ENCODE peak calls at places on chromosomes 1 and 21, in six cellular contexts. One of them, this sample, is unnamed.

GRCh38 chr1:151715726-151716404 is 738 bp downstream of the CELF3 start:
- DNase-seq in tibial nerve: no peak
- DNase-seq in ovary: no peak
- DNase-seq in esophagus muscularis mucosa: no peak
- DNase-seq in A549: no peak
- DNase-seq in HepG2: peak
- DNase-seq in this sample: no peak

GRCh38 chr1:186740324-186740723 is 60.1 kb upstream of the PTGS2 start:
- DNase-seq in tibial nerve: no peak
- DNase-seq in ovary: no peak
- DNase-seq in esophagus muscularis mucosa: no peak
- DNase-seq in A549: no peak
- DNase-seq in HepG2: no peak
- DNase-seq in this sample: no peak

GRCh38 chr1:3504151-3504822 is 49.8 kb downstream of the ARHGEF16 start:
- DNase-seq in tibial nerve: peak
- DNase-seq in ovary: peak
- DNase-seq in esophagus muscularis mucosa: no peak
- DNase-seq in A549: peak
- DNase-seq in HepG2: no peak
- DNase-seq in this sample: no peak

GRCh38 chr1:83845437-83846071 is 153.4 kb downstream of the TTLL7 start:
- DNase-seq in tibial nerve: peak
- DNase-seq in ovary: no peak
- DNase-seq in esophagus muscularis mucosa: no peak
- DNase-seq in A549: no peak
- DNase-seq in HepG2: peak
- DNase-seq in this sample: no peak

GRCh38 chr1:15758537-15758936 is at the start of gene FBLIM1:
- DNase-seq in tibial nerve: no peak
- DNase-seq in ovary: no peak
- DNase-seq in esophagus muscularis mucosa: no peak
- DNase-seq in A549: no peak
- DNase-seq in HepG2: no peak
- DNase-seq in this sample: no peak

GRCh38 chr1:1264026-1264425 is 9.6 kb downstream of the UBE2J2 start:
- DNase-seq in tibial nerve: no peak
- DNase-seq in ovary: no peak
- DNase-seq in esophagus muscularis mucosa: no peak
- DNase-seq in A549: no peak
- DNase-seq in HepG2: no peak
- DNase-seq in this sample: no peak

GRCh38 chr1:81678779-81679178 is 122.0 kb upstream of the ADGRL2 start:
- DNase-seq in tibial nerve: no peak
- DNase-seq in ovary: no peak
- DNase-seq in esophagus muscularis mucosa: no peak
- DNase-seq in A549: no peak
- DNase-seq in HepG2: no peak
- DNase-seq in this sample: no peak

GRCh38 chr1:23543707-23544443 is 12.8 kb upstream of the E2F2 start:
- DNase-seq in tibial nerve: no peak
- DNase-seq in ovary: no peak
- DNase-seq in esophagus muscularis mucosa: no peak
- DNase-seq in A549: no peak
- DNase-seq in HepG2: no peak
- DNase-seq in this sample: no peak

GRCh38 chr1:36322085-36322785 is 1.2 kb downstream of the EVA1B start:
- DNase-seq in tibial nerve: no peak
- DNase-seq in ovary: peak
- DNase-seq in esophagus muscularis mucosa: no peak
- DNase-seq in A549: no peak
- DNase-seq in HepG2: no peak
- DNase-seq in this sample: no peak

GRCh38 chr1:231315887-231316286 is 21.8 kb downstream of the EXOC8 start:
- DNase-seq in tibial nerve: no peak
- DNase-seq in ovary: no peak
- DNase-seq in esophagus muscularis mucosa: peak
- DNase-seq in A549: peak
- DNase-seq in HepG2: peak
- DNase-seq in this sample: peak

GRCh38 chr21:28308516-28308915 is 684.2 kb downstream of the LTN1 start:
- DNase-seq in tibial nerve: no peak
- DNase-seq in ovary: no peak
- DNase-seq in esophagus muscularis mucosa: no peak
- DNase-seq in A549: no peak
- DNase-seq in HepG2: no peak
- DNase-seq in this sample: no peak

GRCh38 chr1:30891223-30891552 is 17.4 kb downstream of the SDC3 start:
- DNase-seq in tibial nerve: no peak
- DNase-seq in ovary: no peak
- DNase-seq in esophagus muscularis mucosa: no peak
- DNase-seq in A549: no peak
- DNase-seq in HepG2: no peak
- DNase-seq in this sample: no peak

GRCh38 chr1:116804736-116805135 is 50.5 kb downstream of the CD2 start:
- DNase-seq in tibial nerve: no peak
- DNase-seq in ovary: no peak
- DNase-seq in esophagus muscularis mucosa: peak
- DNase-seq in A549: no peak
- DNase-seq in HepG2: no peak
- DNase-seq in this sample: no peak

GRCh38 chr1:41658444-41659158 is 174.1 kb upstream of the EDN2 start:
- DNase-seq in tibial nerve: no peak
- DNase-seq in ovary: no peak
- DNase-seq in esophagus muscularis mucosa: no peak
- DNase-seq in A549: no peak
- DNase-seq in HepG2: no peak
- DNase-seq in this sample: no peak

GRCh38 chr1:101235696-101236545 is 898 bp upstream of the S1PR1 start:
- DNase-seq in tibial nerve: peak
- DNase-seq in ovary: peak
- DNase-seq in esophagus muscularis mucosa: no peak
- DNase-seq in A549: no peak
- DNase-seq in HepG2: no peak
- DNase-seq in this sample: peak

GRCh38 chr1:2300004-2300771 is 72.1 kb downstream of the SKI start:
- DNase-seq in tibial nerve: no peak
- DNase-seq in ovary: no peak
- DNase-seq in esophagus muscularis mucosa: no peak
- DNase-seq in A549: no peak
- DNase-seq in HepG2: no peak
- DNase-seq in this sample: peak

GRCh38 chr21:35120631-35121180 is 71.6 kb upstream of the RUNX1 start:
- DNase-seq in tibial nerve: no peak
- DNase-seq in ovary: no peak
- DNase-seq in esophagus muscularis mucosa: no peak
- DNase-seq in A549: no peak
- DNase-seq in HepG2: no peak
- DNase-seq in this sample: no peak

GRCh38 chr1:233819042-233819441 is 85.4 kb upstream of the SLC35F3 start:
- DNase-seq in tibial nerve: no peak
- DNase-seq in ovary: no peak
- DNase-seq in esophagus muscularis mucosa: no peak
- DNase-seq in A549: no peak
- DNase-seq in HepG2: no peak
- DNase-seq in this sample: no peak

GRCh38 chr1:30039354-30040080 is 683.9 kb downstream of the MATN1 start:
- DNase-seq in tibial nerve: no peak
- DNase-seq in ovary: no peak
- DNase-seq in esophagus muscularis mucosa: peak
- DNase-seq in A549: no peak
- DNase-seq in HepG2: peak
- DNase-seq in this sample: no peak

GRCh38 chr1:4986266-4986665 is 331.9 kb downstream of the AJAP1 start:
- DNase-seq in tibial nerve: no peak
- DNase-seq in ovary: no peak
- DNase-seq in esophagus muscularis mucosa: no peak
- DNase-seq in A549: no peak
- DNase-seq in HepG2: no peak
- DNase-seq in this sample: no peak

GRCh38 chr21:44051462-44051941 is 39.4 kb downstream of the TRAPPC10 start:
- DNase-seq in tibial nerve: no peak
- DNase-seq in ovary: peak
- DNase-seq in esophagus muscularis mucosa: no peak
- DNase-seq in A549: no peak
- DNase-seq in HepG2: no peak
- DNase-seq in this sample: no peak

GRCh38 chr1:193479187-193479586 is 292.8 kb upstream of the B3GALT2 start:
- DNase-seq in tibial nerve: no peak
- DNase-seq in ovary: no peak
- DNase-seq in esophagus muscularis mucosa: no peak
- DNase-seq in A549: no peak
- DNase-seq in HepG2: no peak
- DNase-seq in this sample: peak

GRCh38 chr1:218671573-218671972 is 326.4 kb downstream of the TGFB2 start:
- DNase-seq in tibial nerve: no peak
- DNase-seq in ovary: no peak
- DNase-seq in esophagus muscularis mucosa: no peak
- DNase-seq in A549: no peak
- DNase-seq in HepG2: no peak
- DNase-seq in this sample: no peak

GRCh38 chr1:108708726-108709660 is 3.7 kb upstream of the FNDC7 start:
- DNase-seq in tibial nerve: no peak
- DNase-seq in ovary: no peak
- DNase-seq in esophagus muscularis mucosa: no peak
- DNase-seq in A549: peak
- DNase-seq in HepG2: no peak
- DNase-seq in this sample: no peak

GRCh38 chr1:201022824-201023516 is 544 bp downstream of the KIF21B start:
- DNase-seq in tibial nerve: no peak
- DNase-seq in ovary: no peak
- DNase-seq in esophagus muscularis mucosa: no peak
- DNase-seq in A549: no peak
- DNase-seq in HepG2: no peak
- DNase-seq in this sample: no peak

GRCh38 chr21:43864313-43864805 is 664 bp upstream of the AGPAT3 start:
- DNase-seq in tibial nerve: no peak
- DNase-seq in ovary: peak
- DNase-seq in esophagus muscularis mucosa: no peak
- DNase-seq in A549: peak
- DNase-seq in HepG2: no peak
- DNase-seq in this sample: peak

GRCh38 chr1:25615172-25615541 is 1.4 kb upstream of the MAN1C1 start:
- DNase-seq in tibial nerve: no peak
- DNase-seq in ovary: no peak
- DNase-seq in esophagus muscularis mucosa: no peak
- DNase-seq in A549: no peak
- DNase-seq in HepG2: no peak
- DNase-seq in this sample: no peak

DNA sequence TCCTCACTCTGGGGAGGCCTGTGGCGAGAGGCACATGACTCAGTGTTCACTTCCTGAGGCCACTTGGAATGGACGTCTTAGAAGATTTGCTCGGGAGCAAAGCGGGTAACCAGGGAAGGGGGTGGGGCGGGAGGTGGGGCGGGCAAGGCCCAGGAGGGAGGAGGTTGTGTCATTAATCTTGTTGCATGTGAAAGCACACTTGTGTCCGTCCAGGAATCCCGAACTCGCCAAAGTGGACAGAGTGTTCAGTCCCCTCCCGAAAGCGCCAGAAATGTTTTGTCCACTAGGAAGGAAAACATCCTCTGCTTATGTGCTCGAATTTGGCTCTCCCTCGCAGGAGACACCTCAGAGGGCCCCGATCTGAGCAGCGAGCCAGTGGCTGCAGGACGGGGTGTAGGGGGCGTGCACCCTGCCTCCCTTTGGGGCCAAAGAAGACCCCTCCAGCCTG is 84.2 kb downstream of the SPSB1 start:
- DNase-seq in tibial nerve: peak
- DNase-seq in ovary: peak
- DNase-seq in esophagus muscularis mucosa: peak
- DNase-seq in A549: no peak
- DNase-seq in HepG2: no peak
- DNase-seq in this sample: no peak
- TF ChIP-seq EP300 in tibial nerve: peak
- TF ChIP-seq EP300 in ovary: peak
- TF ChIP-seq EP300 in esophagus muscularis mucosa: peak
- TF ChIP-seq EP300 in A549: no peak
- TF ChIP-seq EP300 in HepG2: no peak
- TF ChIP-seq EP300 in this sample: peak

GRCh38 chr1:156268336-156268735 is 14.3 kb downstream of the SMG5 start:
- DNase-seq in tibial nerve: no peak
- DNase-seq in ovary: no peak
- DNase-seq in esophagus muscularis mucosa: no peak
- DNase-seq in A549: no peak
- DNase-seq in HepG2: no peak
- DNase-seq in this sample: no peak

GRCh38 chr1:156266051-156266450 is 16.6 kb downstream of the SMG5 start:
- DNase-seq in tibial nerve: no peak
- DNase-seq in ovary: no peak
- DNase-seq in esophagus muscularis mucosa: no peak
- DNase-seq in A549: no peak
- DNase-seq in HepG2: no peak
- DNase-seq in this sample: no peak

GRCh38 chr1:156270314-156270713 is 12.3 kb downstream of the SMG5 start:
- DNase-seq in tibial nerve: no peak
- DNase-seq in ovary: no peak
- DNase-seq in esophagus muscularis mucosa: no peak
- DNase-seq in A549: no peak
- DNase-seq in HepG2: no peak
- DNase-seq in this sample: no peak
- TF ChIP-seq CTCF in tibial nerve: no peak
- TF ChIP-seq CTCF in ovary: no peak
- TF ChIP-seq CTCF in esophagus muscularis mucosa: no peak
- TF ChIP-seq CTCF in A549: no peak
- TF ChIP-seq CTCF in HepG2: no peak
- TF ChIP-seq CTCF in this sample: no peak

GRCh38 chr1:245715291-245715701 is 560.5 kb downstream of the KIF26B start:
- DNase-seq in tibial nerve: no peak
- DNase-seq in ovary: no peak
- DNase-seq in esophagus muscularis mucosa: no peak
- DNase-seq in A549: no peak
- DNase-seq in HepG2: no peak
- DNase-seq in this sample: no peak

GRCh38 chr1:245716561-245716960 is 561.8 kb downstream of the KIF26B start:
- DNase-seq in tibial nerve: no peak
- DNase-seq in ovary: no peak
- DNase-seq in esophagus muscularis mucosa: no peak
- DNase-seq in A549: no peak
- DNase-seq in HepG2: no peak
- DNase-seq in this sample: no peak

GRCh38 chr1:245717611-245718010 is 562.8 kb downstream of the KIF26B start:
- DNase-seq in tibial nerve: no peak
- DNase-seq in ovary: no peak
- DNase-seq in esophagus muscularis mucosa: no peak
- DNase-seq in A549: no peak
- DNase-seq in HepG2: no peak
- DNase-seq in this sample: no peak

GRCh38 chr1:245718123-245718522 is 563.3 kb downstream of the KIF26B start:
- DNase-seq in tibial nerve: no peak
- DNase-seq in ovary: no peak
- DNase-seq in esophagus muscularis mucosa: no peak
- DNase-seq in A549: no peak
- DNase-seq in HepG2: no peak
- DNase-seq in this sample: no peak

GRCh38 chr1:245715970-245716369 is 561.2 kb downstream of the KIF26B start:
- DNase-seq in tibial nerve: no peak
- DNase-seq in ovary: no peak
- DNase-seq in esophagus muscularis mucosa: no peak
- DNase-seq in A549: no peak
- DNase-seq in HepG2: peak
- DNase-seq in this sample: no peak
- TF ChIP-seq EP300 in tibial nerve: no peak
- TF ChIP-seq EP300 in ovary: no peak
- TF ChIP-seq EP300 in esophagus muscularis mucosa: no peak
- TF ChIP-seq EP300 in A549: no peak
- TF ChIP-seq EP300 in HepG2: no peak
- TF ChIP-seq EP300 in this sample: no peak

GRCh38 chr1:38241594-38242331 is 195.2 kb upstream of the POU3F1 start:
- DNase-seq in tibial nerve: no peak
- DNase-seq in ovary: no peak
- DNase-seq in esophagus muscularis mucosa: no peak
- DNase-seq in A549: no peak
- DNase-seq in HepG2: peak
- DNase-seq in this sample: no peak
- TF ChIP-seq CTCF in tibial nerve: no peak
- TF ChIP-seq CTCF in ovary: no peak
- TF ChIP-seq CTCF in esophagus muscularis mucosa: no peak
- TF ChIP-seq CTCF in A549: no peak
- TF ChIP-seq CTCF in HepG2: peak
- TF ChIP-seq CTCF in this sample: no peak